ENCODE peak calls at places on chromosomes 7 and 10, in nine cellular contexts. One of them, this sample, is unnamed.

GRCh38 chr10:27542812-27543211 is 38.7 kb downstream of the RAB18 start:
- DNase-seq in AG09309: peak; percentile 17
- DNase-seq in mammary epithelial cell: peak; percentile 6
- DNase-seq in body of pancreas: no peak
- DNase-seq in fibroblast of lung: peak; percentile 60
- DNase-seq in heart right ventricle: no peak
- DNase-seq in Panc1: no peak
- DNase-seq in kidney epithelial cell: no peak
- DNase-seq in sigmoid colon: no peak
- DNase-seq in this sample: no peak

GRCh38 chr7:130951976-130952313 is 217.9 kb upstream of the KLF14 start:
- DNase-seq in fibroblast of lung: no peak
- DNase-seq in kidney epithelial cell: no peak
- DNase-seq in Panc1: no peak
- DNase-seq in sigmoid colon: no peak
- DNase-seq in AG09309: no peak
- DNase-seq in body of pancreas: no peak
- DNase-seq in heart right ventricle: no peak
- DNase-seq in mammary epithelial cell: no peak
- DNase-seq in this sample: no peak

GRCh38 chr7:5635461-5636445 is 145.7 kb downstream of the RNF216 start:
- DNase-seq in Panc1: no peak
- DNase-seq in mammary epithelial cell: no peak
- DNase-seq in AG09309: no peak
- DNase-seq in fibroblast of lung: no peak
- DNase-seq in heart right ventricle: no peak
- DNase-seq in sigmoid colon: no peak
- DNase-seq in kidney epithelial cell: no peak
- DNase-seq in body of pancreas: no peak
- DNase-seq in this sample: no peak

GRCh38 chr10:71161429-71161828 is 50.9 kb upstream of the UNC5B start:
- DNase-seq in Panc1: no peak
- DNase-seq in sigmoid colon: no peak
- DNase-seq in fibroblast of lung: no peak
- DNase-seq in mammary epithelial cell: peak; percentile 12
- DNase-seq in AG09309: no peak
- DNase-seq in body of pancreas: no peak
- DNase-seq in heart right ventricle: no peak
- DNase-seq in kidney epithelial cell: no peak
- DNase-seq in this sample: no peak

GRCh38 chr10:113756940-113757543 is 5.6 kb downstream of the PLEKHS1 start:
- DNase-seq in Panc1: no peak
- DNase-seq in kidney epithelial cell: no peak
- DNase-seq in AG09309: no peak
- DNase-seq in sigmoid colon: no peak
- DNase-seq in body of pancreas: no peak
- DNase-seq in fibroblast of lung: no peak
- DNase-seq in heart right ventricle: no peak
- DNase-seq in mammary epithelial cell: no peak
- DNase-seq in this sample: no peak

GRCh38 chr7:99090811-99091582 is 52.9 kb downstream of the SMURF1 start:
- DNase-seq in kidney epithelial cell: no peak
- DNase-seq in heart right ventricle: no peak
- DNase-seq in AG09309: no peak
- DNase-seq in sigmoid colon: no peak
- DNase-seq in fibroblast of lung: peak; percentile 40
- DNase-seq in mammary epithelial cell: no peak
- DNase-seq in Panc1: no peak
- DNase-seq in body of pancreas: peak; percentile 33
- DNase-seq in this sample: no peak

GRCh38 chr7:4762121-4763055 is 13.0 kb upstream of the AP5Z1 start:
- DNase-seq in heart right ventricle: no peak
- DNase-seq in kidney epithelial cell: no peak
- DNase-seq in mammary epithelial cell: no peak
- DNase-seq in body of pancreas: no peak
- DNase-seq in fibroblast of lung: no peak
- DNase-seq in sigmoid colon: peak; percentile 66
- DNase-seq in Panc1: no peak
- DNase-seq in AG09309: no peak
- DNase-seq in this sample: no peak

GRCh38 chr7:25014735-25015134 is 34.8 kb upstream of the OSBPL3 start:
- DNase-seq in sigmoid colon: no peak
- DNase-seq in AG09309: peak; percentile 89
- DNase-seq in heart right ventricle: no peak
- DNase-seq in fibroblast of lung: peak; percentile 96
- DNase-seq in Panc1: no peak
- DNase-seq in mammary epithelial cell: peak; percentile 64
- DNase-seq in kidney epithelial cell: no peak
- DNase-seq in body of pancreas: no peak
- DNase-seq in this sample: no peak

GRCh38 chr10:128209862-128210214 is 83.6 kb upstream of the MKI67 start:
- DNase-seq in heart right ventricle: no peak
- DNase-seq in body of pancreas: no peak
- DNase-seq in Panc1: no peak
- DNase-seq in fibroblast of lung: no peak
- DNase-seq in AG09309: no peak
- DNase-seq in kidney epithelial cell: no peak
- DNase-seq in sigmoid colon: no peak
- DNase-seq in mammary epithelial cell: no peak
- DNase-seq in this sample: no peak

GRCh38 chr10:128211953-128212727 is 85.9 kb upstream of the MKI67 start:
- DNase-seq in heart right ventricle: peak; percentile 73
- DNase-seq in mammary epithelial cell: peak; percentile 60
- DNase-seq in sigmoid colon: peak; percentile 85
- DNase-seq in body of pancreas: peak; percentile 86
- DNase-seq in fibroblast of lung: peak; percentile 54
- DNase-seq in Panc1: no peak
- DNase-seq in AG09309: no peak
- DNase-seq in kidney epithelial cell: peak; percentile 44
- DNase-seq in this sample: peak; percentile 37

GRCh38 chr10:128206676-128207075 is 80.5 kb upstream of the MKI67 start:
- DNase-seq in heart right ventricle: no peak
- DNase-seq in fibroblast of lung: no peak
- DNase-seq in sigmoid colon: peak; percentile 60
- DNase-seq in AG09309: no peak
- DNase-seq in mammary epithelial cell: no peak
- DNase-seq in Panc1: no peak
- DNase-seq in body of pancreas: no peak
- DNase-seq in kidney epithelial cell: no peak
- DNase-seq in this sample: no peak

GRCh38 chr10:128210215-128211063 is 84.2 kb upstream of the MKI67 start:
- DNase-seq in Panc1: no peak
- DNase-seq in fibroblast of lung: peak; percentile 34
- DNase-seq in AG09309: no peak
- DNase-seq in body of pancreas: peak; percentile 64
- DNase-seq in heart right ventricle: peak; percentile 65
- DNase-seq in kidney epithelial cell: no peak
- DNase-seq in mammary epithelial cell: peak; percentile 12
- DNase-seq in sigmoid colon: peak; percentile 81
- DNase-seq in this sample: no peak

DNA sequence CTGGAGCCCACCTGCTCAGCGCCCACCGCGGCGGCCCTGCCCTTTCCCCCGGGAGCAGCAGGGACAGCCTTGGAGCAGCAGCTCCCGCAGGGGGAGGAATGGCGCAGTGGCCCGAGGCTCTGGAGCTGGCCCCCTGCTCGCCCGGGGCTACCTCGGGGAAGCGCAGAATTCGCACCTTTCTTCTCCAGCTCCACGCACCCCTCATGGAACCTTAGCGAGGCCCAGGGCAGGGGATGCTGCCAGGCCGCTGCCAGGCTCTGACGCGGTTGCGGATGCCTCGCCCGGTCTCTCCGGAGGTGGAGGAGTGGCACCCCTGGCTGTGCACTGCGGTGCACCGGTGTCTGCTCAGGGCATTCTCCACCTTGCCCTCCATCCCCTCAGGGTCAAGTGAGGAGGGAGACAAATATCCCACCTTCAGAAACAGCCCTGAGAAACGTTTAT is 84.9 kb upstream of the MKI67 start:
- DNase-seq in fibroblast of lung: no peak
- DNase-seq in heart right ventricle: no peak
- DNase-seq in kidney epithelial cell: no peak
- DNase-seq in mammary epithelial cell: no peak
- DNase-seq in AG09309: no peak
- DNase-seq in sigmoid colon: peak; percentile 55
- DNase-seq in Panc1: no peak
- DNase-seq in body of pancreas: no peak
- DNase-seq in this sample: no peak
- H3K4me3 ChIP-seq in fibroblast of lung: no peak overlapping the region
- H3K4me3 ChIP-seq in heart right ventricle: peak overlapping the region; percentile 73
- H3K4me3 ChIP-seq in kidney epithelial cell: no peak overlapping the region
- H3K4me3 ChIP-seq in mammary epithelial cell: no peak overlapping the region
- H3K4me3 ChIP-seq in AG09309: no peak overlapping the region
- H3K4me3 ChIP-seq in sigmoid colon: peak overlapping the region; percentile 67
- H3K4me3 ChIP-seq in Panc1: peak overlapping the region; percentile 53
- H3K4me3 ChIP-seq in body of pancreas: no peak overlapping the region
- H3K4me3 ChIP-seq in this sample: no peak overlapping the region

GRCh38 chr10:87818505-87819273 is 663 bp upstream of the ATAD1 start:
- DNase-seq in body of pancreas: peak; percentile 31
- DNase-seq in fibroblast of lung: peak; percentile 8
- DNase-seq in sigmoid colon: peak; percentile 56
- DNase-seq in Panc1: peak; percentile 8
- DNase-seq in kidney epithelial cell: no peak
- DNase-seq in heart right ventricle: peak; percentile 11
- DNase-seq in mammary epithelial cell: peak; percentile 55
- DNase-seq in AG09309: no peak
- DNase-seq in this sample: no peak

GRCh38 chr10:87817873-87818504 is at the start of gene ATAD1:
- DNase-seq in body of pancreas: peak; percentile 85
- DNase-seq in Panc1: peak; percentile 76
- DNase-seq in mammary epithelial cell: peak; percentile 90
- DNase-seq in kidney epithelial cell: peak; percentile 57
- DNase-seq in heart right ventricle: peak; percentile 82
- DNase-seq in sigmoid colon: peak; percentile 89
- DNase-seq in AG09309: peak; percentile 43
- DNase-seq in fibroblast of lung: peak; percentile 82
- DNase-seq in this sample: peak; percentile 78

GRCh38 chr10:87817291-87817872 is 644 bp downstream of the ATAD1 start:
- DNase-seq in sigmoid colon: no peak
- DNase-seq in fibroblast of lung: peak; percentile 7
- DNase-seq in body of pancreas: no peak
- DNase-seq in heart right ventricle: no peak
- DNase-seq in Panc1: no peak
- DNase-seq in mammary epithelial cell: no peak
- DNase-seq in AG09309: no peak
- DNase-seq in kidney epithelial cell: no peak
- DNase-seq in this sample: no peak

GRCh38 chr10:87816842-87817178 is 1.2 kb downstream of the ATAD1 start:
- DNase-seq in body of pancreas: no peak
- DNase-seq in sigmoid colon: no peak
- DNase-seq in kidney epithelial cell: no peak
- DNase-seq in heart right ventricle: no peak
- DNase-seq in mammary epithelial cell: no peak
- DNase-seq in fibroblast of lung: peak; percentile 5
- DNase-seq in AG09309: no peak
- DNase-seq in Panc1: no peak
- DNase-seq in this sample: no peak

DNA sequence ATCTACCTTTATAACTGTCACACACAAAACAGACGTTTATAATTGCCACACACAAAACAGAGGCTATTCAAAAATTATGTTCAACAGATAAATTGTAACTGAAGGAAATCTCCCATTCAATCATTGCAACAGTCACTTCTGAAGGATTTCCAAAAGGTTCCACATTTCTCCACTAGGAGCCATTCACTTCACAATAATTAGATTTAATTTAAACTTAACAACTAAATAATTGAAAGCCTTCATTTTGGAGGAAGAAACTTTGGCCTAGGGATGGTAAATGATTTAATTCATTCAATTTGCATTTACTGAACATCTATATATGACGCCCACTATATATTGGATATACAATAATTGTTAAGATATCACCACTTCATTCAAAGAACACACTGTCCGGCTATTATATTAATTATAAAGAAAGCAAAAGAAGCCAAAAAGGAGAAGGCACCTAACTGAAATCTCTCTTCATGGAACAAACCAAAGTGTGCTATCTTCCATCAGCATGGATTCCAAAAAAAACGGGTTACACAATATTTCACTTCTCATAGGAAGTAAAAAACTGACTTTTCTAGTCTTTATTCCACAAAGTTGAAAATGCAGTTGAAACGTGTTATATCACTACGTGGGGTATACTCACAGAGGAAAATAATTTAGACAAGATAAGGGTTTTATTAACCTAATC is 1.7 kb downstream of the ATAD1 start:
- DNase-seq in heart right ventricle: no peak
- DNase-seq in mammary epithelial cell: no peak
- DNase-seq in Panc1: no peak
- DNase-seq in body of pancreas: no peak
- DNase-seq in sigmoid colon: no peak
- DNase-seq in kidney epithelial cell: no peak
- DNase-seq in AG09309: no peak
- DNase-seq in fibroblast of lung: no peak
- DNase-seq in this sample: no peak
- TF ChIP-seq CTCF in heart right ventricle: peak; percentile 16
- TF ChIP-seq CTCF in mammary epithelial cell: peak; percentile 44
- TF ChIP-seq CTCF in Panc1: peak; percentile 19
- TF ChIP-seq CTCF in body of pancreas: no peak
- TF ChIP-seq CTCF in sigmoid colon: no peak
- TF ChIP-seq CTCF in kidney epithelial cell: no peak
- TF ChIP-seq CTCF in AG09309: peak; percentile 5
- TF ChIP-seq CTCF in fibroblast of lung: no peak
- TF ChIP-seq CTCF in this sample: peak; percentile 5

GRCh38 chr10:118592675-118593330 is 2.6 kb downstream of the PRLHR start:
- DNase-seq in kidney epithelial cell: no peak
- DNase-seq in Panc1: no peak
- DNase-seq in AG09309: no peak
- DNase-seq in mammary epithelial cell: no peak
- DNase-seq in body of pancreas: peak; percentile 64
- DNase-seq in fibroblast of lung: no peak
- DNase-seq in heart right ventricle: no peak
- DNase-seq in sigmoid colon: no peak
- DNase-seq in this sample: no peak

GRCh38 chr10:118595064-118595420 is 406 bp downstream of the PRLHR start:
- DNase-seq in Panc1: no peak
- DNase-seq in body of pancreas: no peak
- DNase-seq in fibroblast of lung: no peak
- DNase-seq in kidney epithelial cell: no peak
- DNase-seq in mammary epithelial cell: no peak
- DNase-seq in heart right ventricle: no peak
- DNase-seq in AG09309: no peak
- DNase-seq in sigmoid colon: no peak
- DNase-seq in this sample: no peak

GRCh38 chr10:118596426-118597124 is 1.1 kb upstream of the PRLHR start:
- DNase-seq in Panc1: no peak
- DNase-seq in heart right ventricle: no peak
- DNase-seq in body of pancreas: no peak
- DNase-seq in AG09309: no peak
- DNase-seq in mammary epithelial cell: no peak
- DNase-seq in fibroblast of lung: no peak
- DNase-seq in sigmoid colon: no peak
- DNase-seq in kidney epithelial cell: no peak
- DNase-seq in this sample: no peak

GRCh38 chr10:118594392-118595063 is 920 bp downstream of the PRLHR start:
- DNase-seq in kidney epithelial cell: no peak
- DNase-seq in AG09309: no peak
- DNase-seq in heart right ventricle: no peak
- DNase-seq in fibroblast of lung: peak; percentile 28
- DNase-seq in sigmoid colon: no peak
- DNase-seq in Panc1: no peak
- DNase-seq in mammary epithelial cell: peak; percentile 57
- DNase-seq in body of pancreas: peak; percentile 44
- DNase-seq in this sample: no peak

DNA sequence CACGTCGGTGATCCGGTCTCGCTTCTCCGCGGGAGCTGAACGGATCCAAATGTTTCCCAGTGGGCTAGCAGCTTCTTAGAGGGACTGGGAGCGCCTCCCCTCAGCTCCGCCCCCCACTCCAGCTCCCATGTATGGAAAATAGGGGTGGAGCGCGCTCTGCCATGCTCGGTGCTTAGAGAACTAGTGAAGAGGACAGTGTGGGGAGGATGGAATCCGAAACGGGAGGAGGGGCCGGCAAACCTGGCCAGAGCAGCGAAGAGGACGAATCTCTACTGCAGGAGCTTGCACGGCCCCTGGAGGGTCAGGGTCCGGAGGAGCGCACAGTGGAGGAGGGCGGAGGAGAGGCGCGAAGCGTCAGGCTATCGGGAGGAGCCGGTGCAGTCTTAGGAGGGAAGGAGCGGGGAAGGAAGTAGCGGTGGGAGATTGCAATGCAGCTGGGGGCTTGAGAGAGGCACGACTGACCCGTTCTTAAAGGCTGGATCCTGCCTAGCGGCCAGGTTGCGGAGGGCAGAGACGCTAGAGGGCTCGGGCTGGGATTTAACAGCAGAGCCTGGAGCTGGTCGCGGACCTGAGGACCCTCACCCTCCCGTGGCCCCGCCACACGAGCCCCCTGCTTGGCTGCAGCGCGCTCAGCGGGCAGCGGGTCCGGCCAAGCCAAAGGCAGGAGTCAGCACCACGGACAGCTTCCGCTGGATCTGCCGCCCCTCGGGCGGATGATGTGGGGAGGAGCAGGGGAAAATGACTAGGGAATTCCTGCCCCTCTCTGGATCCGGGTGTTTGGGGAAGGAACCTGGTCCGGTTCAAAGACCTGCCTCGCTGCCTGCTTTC is at the start of gene PRLHR:
- DNase-seq in AG09309: no peak
- DNase-seq in body of pancreas: peak; percentile 49
- DNase-seq in mammary epithelial cell: no peak
- DNase-seq in fibroblast of lung: peak; percentile 15
- DNase-seq in heart right ventricle: no peak
- DNase-seq in sigmoid colon: no peak
- DNase-seq in Panc1: no peak
- DNase-seq in kidney epithelial cell: no peak
- DNase-seq in this sample: no peak
- H3K4me3 ChIP-seq in AG09309: no peak within 1 kb of the TSS
- H3K4me3 ChIP-seq in body of pancreas: no peak within 1 kb of the TSS
- H3K4me3 ChIP-seq in mammary epithelial cell: no peak within 1 kb of the TSS
- H3K4me3 ChIP-seq in fibroblast of lung: no peak within 1 kb of the TSS
- H3K4me3 ChIP-seq in heart right ventricle: no peak within 1 kb of the TSS
- H3K4me3 ChIP-seq in sigmoid colon: no peak within 1 kb of the TSS
- H3K4me3 ChIP-seq in Panc1: no peak within 1 kb of the TSS
- H3K4me3 ChIP-seq in kidney epithelial cell: no peak within 1 kb of the TSS
- H3K4me3 ChIP-seq in this sample: no peak within 1 kb of the TSS

GRCh38 chr7:22485189-22485588 is 14.8 kb downstream of the STEAP1B start:
- DNase-seq in sigmoid colon: no peak
- DNase-seq in mammary epithelial cell: peak; percentile 4
- DNase-seq in AG09309: no peak
- DNase-seq in Panc1: no peak
- DNase-seq in body of pancreas: no peak
- DNase-seq in kidney epithelial cell: no peak
- DNase-seq in fibroblast of lung: peak; percentile 27
- DNase-seq in heart right ventricle: no peak
- DNase-seq in this sample: no peak

GRCh38 chr7:22488643-22489462 is 11.1 kb downstream of the STEAP1B start:
- DNase-seq in sigmoid colon: peak; percentile 76
- DNase-seq in mammary epithelial cell: peak; percentile 54
- DNase-seq in AG09309: no peak
- DNase-seq in body of pancreas: peak; percentile 73
- DNase-seq in heart right ventricle: peak; percentile 68
- DNase-seq in kidney epithelial cell: peak; percentile 16
- DNase-seq in fibroblast of lung: peak; percentile 81
- DNase-seq in Panc1: peak; percentile 60
- DNase-seq in this sample: peak; percentile 29

GRCh38 chr7:22486597-22486996 is 13.4 kb downstream of the STEAP1B start:
- DNase-seq in mammary epithelial cell: no peak
- DNase-seq in body of pancreas: no peak
- DNase-seq in Panc1: no peak
- DNase-seq in AG09309: no peak
- DNase-seq in sigmoid colon: no peak
- DNase-seq in fibroblast of lung: no peak
- DNase-seq in kidney epithelial cell: no peak
- DNase-seq in heart right ventricle: no peak
- DNase-seq in this sample: no peak

GRCh38 chr7:22482476-22482875 is 17.5 kb downstream of the STEAP1B start:
- DNase-seq in body of pancreas: no peak
- DNase-seq in sigmoid colon: no peak
- DNase-seq in fibroblast of lung: no peak
- DNase-seq in AG09309: no peak
- DNase-seq in heart right ventricle: no peak
- DNase-seq in Panc1: no peak
- DNase-seq in mammary epithelial cell: no peak
- DNase-seq in kidney epithelial cell: no peak
- DNase-seq in this sample: no peak

GRCh38 chr7:22487978-22488642 is 11.9 kb downstream of the STEAP1B start:
- DNase-seq in kidney epithelial cell: no peak
- DNase-seq in mammary epithelial cell: no peak
- DNase-seq in sigmoid colon: no peak
- DNase-seq in Panc1: no peak
- DNase-seq in body of pancreas: no peak
- DNase-seq in AG09309: no peak
- DNase-seq in heart right ventricle: no peak
- DNase-seq in fibroblast of lung: no peak
- DNase-seq in this sample: no peak
- TF ChIP-seq CTCF in kidney epithelial cell: no peak
- TF ChIP-seq CTCF in mammary epithelial cell: no peak
- TF ChIP-seq CTCF in sigmoid colon: no peak
- TF ChIP-seq CTCF in Panc1: no peak
- TF ChIP-seq CTCF in body of pancreas: no peak
- TF ChIP-seq CTCF in AG09309: no peak
- TF ChIP-seq CTCF in heart right ventricle: no peak
- TF ChIP-seq CTCF in fibroblast of lung: no peak
- TF ChIP-seq CTCF in this sample: no peak

This sample was measured in GM12864.